ENCODE peak calls at places on chromosomes 3 and 15, in nine cellular contexts. K, E, L, Y, C, O, Q, T and N are unnamed samples.

GRCh38 chr15:47027322-47027946 is 689.9 kb upstream of the SEMA6D start:
- DNase-seq in T (no peak), E (no peak), O (no peak), K (no peak), Y (no peak), L (no peak), C (no peak), Q (no peak), N (no peak)

GRCh38 chr15:83914906-83915305 is 261.0 kb downstream of the ADAMTSL3 start:
- DNase-seq in T (no peak), O (no peak), C (no peak), E (no peak), Y (no peak), Q (no peak), K (no peak), L (no peak), N (no peak)

GRCh38 chr15:99618941-99619411 is 53.2 kb downstream of the MEF2A start:
- DNase-seq in E (no peak), O (no peak), K (no peak), T (no peak), L (no peak), Y (no peak), Q (no peak), C (no peak), N (no peak)

GRCh38 chr15:26628879-26629529 is 143.9 kb downstream of the GABRB3 start:
- DNase-seq in Q (no peak), Y (no peak), T (peak; percentile 93), O (peak; percentile 93), K (peak; percentile 85), C (peak; percentile 57), E (no peak), L (no peak), N (no peak)

GRCh38 chr15:78985859-78986470 is 41.1 kb upstream of the CTSH start:
- DNase-seq in Y (no peak), O (no peak), T (no peak), Q (no peak), L (no peak), K (no peak), C (no peak), E (no peak), N (no peak)

GRCh38 chr3:76841750-76842149 is 198.1 kb upstream of the ROBO2 start:
- DNase-seq in Y (no peak), E (no peak), O (no peak), C (no peak), K (no peak), T (no peak), Q (no peak), L (no peak), N (no peak)

GRCh38 chr3:134072881-134073582 is 43.3 kb upstream of the SLCO2A1 start:
- DNase-seq in Q (no peak), E (no peak), T (no peak), L (no peak), K (no peak), Y (peak; percentile 28), C (no peak), O (no peak), N (no peak)

GRCh38 chr3:16463119-16463518 is 50.4 kb downstream of the RFTN1 start:
- DNase-seq in E (no peak), Y (no peak), L (no peak), K (no peak), Q (no peak), C (no peak), O (no peak), T (no peak), N (no peak)

GRCh38 chr15:56754993-56755392 is 21.7 kb upstream of the ZNF280D start:
- DNase-seq in O (no peak), E (no peak), Y (no peak), L (no peak), C (no peak), Q (no peak), T (peak; percentile 52), K (no peak), N (no peak)

GRCh38 chr15:47431501-47431900 is 285.8 kb upstream of the SEMA6D start:
- DNase-seq in K (no peak), L (no peak), C (no peak), Q (no peak), E (no peak), Y (no peak), O (no peak), T (peak; percentile 39), N (no peak)

GRCh38 chr3:11591401-11592266 is 52.1 kb downstream of the VGLL4 start:
- DNase-seq in Q (peak; percentile 55), Y (no peak), L (no peak), O (peak; percentile 84), C (no peak), T (no peak), K (no peak), E (no peak), N (peak; percentile 84)

GRCh38 chr3:153572165-153572564 is 410.1 kb downstream of the RAP2B start:
- DNase-seq in O (no peak), T (no peak), C (no peak), E (no peak), Y (no peak), Q (no peak), L (no peak), K (no peak), N (no peak)

GRCh38 chr3:184652465-184652864 is 59.4 kb downstream of the MAGEF1 start:
- DNase-seq in K (no peak), E (no peak), T (no peak), C (no peak), O (peak; percentile 5), Y (no peak), L (no peak), Q (no peak), N (no peak)

GRCh38 chr3:16907245-16907644 is 22.5 kb downstream of the PLCL2 start:
- DNase-seq in Q (no peak), E (no peak), K (no peak), C (no peak), Y (no peak), T (no peak), L (no peak), O (no peak), N (no peak)

GRCh38 chr3:150218236-150218635 is 189.9 kb upstream of the TSC22D2 start:
- DNase-seq in T (no peak), Q (no peak), L (no peak), K (no peak), E (no peak), O (no peak), Y (no peak), C (no peak), N (no peak)

GRCh38 chr15:66638377-66638776 is 63.7 kb upstream of the SMAD6 start:
- DNase-seq in K (peak; percentile 33), Q (no peak), O (no peak), E (no peak), L (no peak), Y (no peak), C (no peak), T (no peak), N (no peak)

GRCh38 chr3:114550155-114550554 is 256.3 kb downstream of the TIGIT start:
- DNase-seq in O (no peak), E (no peak), T (no peak), Q (no peak), C (no peak), Y (no peak), K (no peak), L (no peak), N (no peak)